ENCODE peak calls at places on chromosomes 7 and 10, in ten cellular contexts. One of them, this sample, is unnamed.

GRCh38 chr10:33010132-33011037 is 52.4 kb upstream of the ITGB1 start:
- DNase-seq in PC-9: peak; percentile 97
- DNase-seq in OCI-LY7: no peak
- DNase-seq in lung: peak; percentile 51
- DNase-seq in fibroblast of lung: peak; percentile 80
- DNase-seq in epithelial cell of esophagus: peak; percentile 82
- DNase-seq in lower lobe of right lung: no peak
- DNase-seq in fibroblast of mammary gland: peak; percentile 75
- DNase-seq in astrocyte of the spinal cord: peak; percentile 83
- DNase-seq in fibroblast of pulmonary artery: peak; percentile 72
- DNase-seq in this sample: no peak

GRCh38 chr10:126872768-126873167 is 32.5 kb upstream of the DOCK1 start:
- DNase-seq in PC-9: no peak
- DNase-seq in OCI-LY7: no peak
- DNase-seq in lung: no peak
- DNase-seq in fibroblast of lung: no peak
- DNase-seq in epithelial cell of esophagus: no peak
- DNase-seq in lower lobe of right lung: no peak
- DNase-seq in fibroblast of mammary gland: peak; percentile 29
- DNase-seq in astrocyte of the spinal cord: peak; percentile 48
- DNase-seq in fibroblast of pulmonary artery: no peak
- DNase-seq in this sample: no peak

GRCh38 chr10:13074562-13075451 is 25.2 kb upstream of the OPTN start:
- DNase-seq in PC-9: peak; percentile 37
- DNase-seq in OCI-LY7: peak; percentile 53
- DNase-seq in lung: peak; percentile 66
- DNase-seq in fibroblast of lung: peak; percentile 62
- DNase-seq in epithelial cell of esophagus: peak; percentile 76
- DNase-seq in lower lobe of right lung: peak; percentile 68
- DNase-seq in fibroblast of mammary gland: peak; percentile 64
- DNase-seq in astrocyte of the spinal cord: peak; percentile 74
- DNase-seq in fibroblast of pulmonary artery: peak; percentile 66
- DNase-seq in this sample: peak; percentile 3

GRCh38 chr7:2471396-2471795 is 4.8 kb downstream of the GRIFIN start:
- DNase-seq in PC-9: no peak
- DNase-seq in OCI-LY7: no peak
- DNase-seq in lung: no peak
- DNase-seq in fibroblast of lung: peak; percentile 58
- DNase-seq in epithelial cell of esophagus: peak; percentile 59
- DNase-seq in lower lobe of right lung: no peak
- DNase-seq in fibroblast of mammary gland: no peak
- DNase-seq in astrocyte of the spinal cord: peak; percentile 34
- DNase-seq in fibroblast of pulmonary artery: peak; percentile 56
- DNase-seq in this sample: no peak

GRCh38 chr7:98418636-98419315 is 17.9 kb upstream of the BAIAP2L1 start:
- DNase-seq in PC-9: peak; percentile 99
- DNase-seq in OCI-LY7: no peak
- DNase-seq in lung: peak; percentile 57
- DNase-seq in fibroblast of lung: peak; percentile 91
- DNase-seq in epithelial cell of esophagus: peak; percentile 99
- DNase-seq in lower lobe of right lung: no peak
- DNase-seq in fibroblast of mammary gland: peak; percentile 98
- DNase-seq in astrocyte of the spinal cord: peak; percentile 95
- DNase-seq in fibroblast of pulmonary artery: peak; percentile 93
- DNase-seq in this sample: no peak

GRCh38 chr7:69422473-69423102 is 175.7 kb upstream of the AUTS2 start:
- DNase-seq in PC-9: no peak
- DNase-seq in OCI-LY7: no peak
- DNase-seq in lung: no peak
- DNase-seq in fibroblast of lung: no peak
- DNase-seq in epithelial cell of esophagus: no peak
- DNase-seq in lower lobe of right lung: no peak
- DNase-seq in fibroblast of mammary gland: no peak
- DNase-seq in astrocyte of the spinal cord: no peak
- DNase-seq in fibroblast of pulmonary artery: no peak
- DNase-seq in this sample: no peak

GRCh38 chr7:117871778-117872538 is 1.3 kb downstream of the CTTNBP2 start:
- DNase-seq in PC-9: no peak
- DNase-seq in OCI-LY7: no peak
- DNase-seq in lung: no peak
- DNase-seq in fibroblast of lung: peak; percentile 32
- DNase-seq in epithelial cell of esophagus: peak; percentile 5
- DNase-seq in lower lobe of right lung: no peak
- DNase-seq in fibroblast of mammary gland: no peak
- DNase-seq in astrocyte of the spinal cord: peak; percentile 36
- DNase-seq in fibroblast of pulmonary artery: no peak
- DNase-seq in this sample: no peak

GRCh38 chr10:44675086-44675874 is 235.9 kb upstream of the TMEM72 start:
- DNase-seq in PC-9: no peak
- DNase-seq in OCI-LY7: no peak
- DNase-seq in lung: no peak
- DNase-seq in fibroblast of lung: no peak
- DNase-seq in epithelial cell of esophagus: no peak
- DNase-seq in lower lobe of right lung: no peak
- DNase-seq in fibroblast of mammary gland: no peak
- DNase-seq in astrocyte of the spinal cord: no peak
- DNase-seq in fibroblast of pulmonary artery: peak; percentile 24
- DNase-seq in this sample: no peak

GRCh38 chr10:101695404-101695732 is 398 bp upstream of the FBXW4 start:
- DNase-seq in PC-9: no peak
- DNase-seq in OCI-LY7: no peak
- DNase-seq in lung: no peak
- DNase-seq in fibroblast of lung: no peak
- DNase-seq in epithelial cell of esophagus: no peak
- DNase-seq in lower lobe of right lung: no peak
- DNase-seq in fibroblast of mammary gland: peak; percentile 10
- DNase-seq in astrocyte of the spinal cord: no peak
- DNase-seq in fibroblast of pulmonary artery: no peak
- DNase-seq in this sample: no peak

GRCh38 chr7:12796397-12797136 is 109.1 kb downstream of the ARL4A start:
- DNase-seq in PC-9: no peak
- DNase-seq in OCI-LY7: no peak
- DNase-seq in lung: no peak
- DNase-seq in fibroblast of lung: no peak
- DNase-seq in epithelial cell of esophagus: no peak
- DNase-seq in lower lobe of right lung: no peak
- DNase-seq in fibroblast of mammary gland: no peak
- DNase-seq in astrocyte of the spinal cord: no peak
- DNase-seq in fibroblast of pulmonary artery: no peak
- DNase-seq in this sample: no peak

GRCh38 chr7:41996381-41997035 is 240.5 kb downstream of the GLI3 start:
- DNase-seq in PC-9: no peak
- DNase-seq in OCI-LY7: peak; percentile 11
- DNase-seq in lung: no peak
- DNase-seq in fibroblast of lung: peak; percentile 65
- DNase-seq in epithelial cell of esophagus: peak; percentile 83
- DNase-seq in lower lobe of right lung: no peak
- DNase-seq in fibroblast of mammary gland: peak; percentile 79
- DNase-seq in astrocyte of the spinal cord: peak; percentile 81
- DNase-seq in fibroblast of pulmonary artery: peak; percentile 81
- DNase-seq in this sample: no peak

GRCh38 chr10:17348111-17349008 is 106.0 kb downstream of the ST8SIA6 start:
- DNase-seq in PC-9: peak; percentile 85
- DNase-seq in OCI-LY7: no peak
- DNase-seq in lung: peak; percentile 44
- DNase-seq in fibroblast of lung: peak; percentile 87
- DNase-seq in epithelial cell of esophagus: peak; percentile 92
- DNase-seq in lower lobe of right lung: no peak
- DNase-seq in fibroblast of mammary gland: peak; percentile 91
- DNase-seq in astrocyte of the spinal cord: peak; percentile 88
- DNase-seq in fibroblast of pulmonary artery: peak; percentile 91
- DNase-seq in this sample: no peak

GRCh38 chr10:126937026-126937425 is 31.8 kb downstream of the DOCK1 start:
- DNase-seq in PC-9: no peak
- DNase-seq in OCI-LY7: no peak
- DNase-seq in lung: no peak
- DNase-seq in fibroblast of lung: no peak
- DNase-seq in epithelial cell of esophagus: no peak
- DNase-seq in lower lobe of right lung: no peak
- DNase-seq in fibroblast of mammary gland: no peak
- DNase-seq in astrocyte of the spinal cord: no peak
- DNase-seq in fibroblast of pulmonary artery: peak; percentile 51
- DNase-seq in this sample: no peak

GRCh38 chr10:96833220-96834001 is 1.3 kb downstream of the LCOR start:
- DNase-seq in PC-9: no peak
- DNase-seq in OCI-LY7: peak; percentile 31
- DNase-seq in lung: no peak
- DNase-seq in fibroblast of lung: peak; percentile 23
- DNase-seq in epithelial cell of esophagus: peak; percentile 40
- DNase-seq in lower lobe of right lung: no peak
- DNase-seq in fibroblast of mammary gland: no peak
- DNase-seq in astrocyte of the spinal cord: peak; percentile 35
- DNase-seq in fibroblast of pulmonary artery: peak; percentile 55
- DNase-seq in this sample: no peak

GRCh38 chr7:154592392-154592791 is 410.5 kb downstream of the PAXIP1 start:
- DNase-seq in PC-9: peak; percentile 32
- DNase-seq in OCI-LY7: no peak
- DNase-seq in lung: peak; percentile 15
- DNase-seq in fibroblast of lung: no peak
- DNase-seq in epithelial cell of esophagus: no peak
- DNase-seq in lower lobe of right lung: no peak
- DNase-seq in fibroblast of mammary gland: no peak
- DNase-seq in astrocyte of the spinal cord: no peak
- DNase-seq in fibroblast of pulmonary artery: no peak
- DNase-seq in this sample: no peak

GRCh38 chr10:33136271-33136670 is 178.2 kb upstream of the ITGB1 start:
- DNase-seq in PC-9: no peak
- DNase-seq in OCI-LY7: no peak
- DNase-seq in lung: no peak
- DNase-seq in fibroblast of lung: peak; percentile 67
- DNase-seq in epithelial cell of esophagus: peak; percentile 87
- DNase-seq in lower lobe of right lung: no peak
- DNase-seq in fibroblast of mammary gland: peak; percentile 79
- DNase-seq in astrocyte of the spinal cord: peak; percentile 75
- DNase-seq in fibroblast of pulmonary artery: no peak
- DNase-seq in this sample: no peak

GRCh38 chr7:15168489-15168888 is 265.9 kb upstream of the DGKB start:
- DNase-seq in PC-9: peak; percentile 33
- DNase-seq in OCI-LY7: no peak
- DNase-seq in lung: no peak
- DNase-seq in fibroblast of lung: no peak
- DNase-seq in epithelial cell of esophagus: no peak
- DNase-seq in lower lobe of right lung: no peak
- DNase-seq in fibroblast of mammary gland: no peak
- DNase-seq in astrocyte of the spinal cord: no peak
- DNase-seq in fibroblast of pulmonary artery: no peak
- DNase-seq in this sample: no peak

GRCh38 chr7:107948645-107949442 is 54.1 kb downstream of the LAMB1 start:
- DNase-seq in PC-9: peak; percentile 94
- DNase-seq in OCI-LY7: no peak
- DNase-seq in lung: no peak
- DNase-seq in fibroblast of lung: peak; percentile 93
- DNase-seq in epithelial cell of esophagus: peak; percentile 82
- DNase-seq in lower lobe of right lung: no peak
- DNase-seq in fibroblast of mammary gland: peak; percentile 96
- DNase-seq in astrocyte of the spinal cord: peak; percentile 93
- DNase-seq in fibroblast of pulmonary artery: peak; percentile 85
- DNase-seq in this sample: no peak

GRCh38 chr7:7188091-7188490 is 5.7 kb downstream of the C1GALT1 start:
- DNase-seq in PC-9: no peak
- DNase-seq in OCI-LY7: no peak
- DNase-seq in lung: no peak
- DNase-seq in fibroblast of lung: no peak
- DNase-seq in epithelial cell of esophagus: no peak
- DNase-seq in lower lobe of right lung: no peak
- DNase-seq in fibroblast of mammary gland: no peak
- DNase-seq in astrocyte of the spinal cord: no peak
- DNase-seq in fibroblast of pulmonary artery: no peak
- DNase-seq in this sample: no peak

GRCh38 chr7:150852371-150852905 is at the start of gene AOC1:
- DNase-seq in PC-9: peak; percentile 59
- DNase-seq in OCI-LY7: no peak
- DNase-seq in lung: peak; percentile 41
- DNase-seq in fibroblast of lung: no peak
- DNase-seq in epithelial cell of esophagus: no peak
- DNase-seq in lower lobe of right lung: peak; percentile 55
- DNase-seq in fibroblast of mammary gland: no peak
- DNase-seq in astrocyte of the spinal cord: no peak
- DNase-seq in fibroblast of pulmonary artery: no peak
- DNase-seq in this sample: no peak
- H3K4me3 ChIP-seq in PC-9: no peak within 1 kb of the TSS
- H3K4me3 ChIP-seq in OCI-LY7: no peak within 1 kb of the TSS
- H3K4me3 ChIP-seq in lung: no peak within 1 kb of the TSS
- H3K4me3 ChIP-seq in fibroblast of lung: no peak within 1 kb of the TSS
- H3K4me3 ChIP-seq in epithelial cell of esophagus: no peak within 1 kb of the TSS
- H3K4me3 ChIP-seq in lower lobe of right lung: no peak within 1 kb of the TSS
- H3K4me3 ChIP-seq in fibroblast of mammary gland: no peak within 1 kb of the TSS
- H3K4me3 ChIP-seq in astrocyte of the spinal cord: no peak within 1 kb of the TSS
- H3K4me3 ChIP-seq in fibroblast of pulmonary artery: no peak within 1 kb of the TSS
- H3K4me3 ChIP-seq in this sample: no peak within 1 kb of the TSS

GRCh38 chr10:112475565-112476233 is 28.7 kb downstream of the VTI1A start:
- DNase-seq in PC-9: no peak
- DNase-seq in OCI-LY7: no peak
- DNase-seq in lung: no peak
- DNase-seq in fibroblast of lung: peak; percentile 44
- DNase-seq in epithelial cell of esophagus: peak; percentile 5
- DNase-seq in lower lobe of right lung: no peak
- DNase-seq in fibroblast of mammary gland: peak; percentile 33
- DNase-seq in astrocyte of the spinal cord: peak; percentile 28
- DNase-seq in fibroblast of pulmonary artery: peak; percentile 42
- DNase-seq in this sample: no peak
- TF ChIP-seq CTCF in PC-9: peak; percentile 68
- TF ChIP-seq CTCF in OCI-LY7: peak; percentile 75
- TF ChIP-seq CTCF in lung: no peak
- TF ChIP-seq CTCF in fibroblast of lung: peak; percentile 52
- TF ChIP-seq CTCF in epithelial cell of esophagus: peak; percentile 45
- TF ChIP-seq CTCF in lower lobe of right lung: peak; percentile 38
- TF ChIP-seq CTCF in fibroblast of mammary gland: peak; percentile 40
- TF ChIP-seq CTCF in astrocyte of the spinal cord: peak; percentile 47
- TF ChIP-seq CTCF in fibroblast of pulmonary artery: peak; percentile 56
- TF ChIP-seq CTCF in this sample: peak; percentile 32

DNA sequence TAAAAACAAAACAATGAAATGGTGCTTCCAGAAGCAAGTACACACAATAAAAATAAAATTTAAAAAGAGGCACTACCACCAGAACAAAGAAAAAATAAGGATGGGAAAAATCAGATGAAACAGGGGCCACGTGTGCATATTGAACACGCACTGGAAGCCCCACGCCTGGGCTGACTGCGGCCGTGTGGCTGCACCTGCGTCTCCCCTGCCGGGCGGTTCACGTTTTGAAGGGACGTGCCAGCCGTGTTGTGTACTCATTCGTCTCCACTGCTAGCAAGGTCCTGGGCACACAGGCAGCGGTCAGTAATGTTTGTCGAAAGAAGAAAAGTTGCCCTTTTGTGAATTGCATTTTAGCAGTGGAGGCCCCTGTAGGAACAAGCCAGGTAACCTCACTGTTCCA is 255.9 kb upstream of the RNF32 start:
- DNase-seq in PC-9: no peak
- DNase-seq in OCI-LY7: no peak
- DNase-seq in lung: no peak
- DNase-seq in fibroblast of lung: no peak
- DNase-seq in epithelial cell of esophagus: no peak
- DNase-seq in lower lobe of right lung: no peak
- DNase-seq in fibroblast of mammary gland: no peak
- DNase-seq in astrocyte of the spinal cord: no peak
- DNase-seq in fibroblast of pulmonary artery: no peak
- DNase-seq in this sample: no peak
- H3K4me3 ChIP-seq in PC-9: no peak overlapping the region
- H3K4me3 ChIP-seq in OCI-LY7: no peak overlapping the region
- H3K4me3 ChIP-seq in lung: no peak overlapping the region
- H3K4me3 ChIP-seq in fibroblast of lung: no peak overlapping the region
- H3K4me3 ChIP-seq in epithelial cell of esophagus: no peak overlapping the region
- H3K4me3 ChIP-seq in lower lobe of right lung: no peak overlapping the region
- H3K4me3 ChIP-seq in fibroblast of mammary gland: no peak overlapping the region
- H3K4me3 ChIP-seq in astrocyte of the spinal cord: no peak overlapping the region
- H3K4me3 ChIP-seq in fibroblast of pulmonary artery: no peak overlapping the region
- H3K4me3 ChIP-seq in this sample: no peak overlapping the region

GRCh38 chr10:27759483-27760281 is 14.1 kb upstream of the MKX start:
- DNase-seq in PC-9: no peak
- DNase-seq in OCI-LY7: no peak
- DNase-seq in lung: no peak
- DNase-seq in fibroblast of lung: peak; percentile 12
- DNase-seq in epithelial cell of esophagus: no peak
- DNase-seq in lower lobe of right lung: no peak
- DNase-seq in fibroblast of mammary gland: no peak
- DNase-seq in astrocyte of the spinal cord: no peak
- DNase-seq in fibroblast of pulmonary artery: no peak
- DNase-seq in this sample: no peak
- TF ChIP-seq CTCF in PC-9: no peak
- TF ChIP-seq CTCF in OCI-LY7: peak; percentile 42
- TF ChIP-seq CTCF in lung: no peak
- TF ChIP-seq CTCF in fibroblast of lung: no peak
- TF ChIP-seq CTCF in epithelial cell of esophagus: no peak
- TF ChIP-seq CTCF in lower lobe of right lung: no peak
- TF ChIP-seq CTCF in fibroblast of mammary gland: no peak
- TF ChIP-seq CTCF in astrocyte of the spinal cord: no peak
- TF ChIP-seq CTCF in fibroblast of pulmonary artery: no peak
- TF ChIP-seq CTCF in this sample: no peak

This sample was measured in GM12864.